ENCODE peak calls at places on chromosomes 3 and 15, in four cellular contexts. S is lower lobe of right lung, K is ascending aorta, U is spleen. C is an unnamed sample. For H3K4me1, the result is how much of the 10 kb centered on the place peaks cover.

GRCh38 chr3:139533781-139534443 is 5.6 kb downstream of the RBP1 start:
- DNase-seq in K (peak), U (no peak), S (no peak), C (no peak)

GRCh38 chr3:84742915-84743314 is 215.9 kb upstream of the CADM2 start:
- DNase-seq in S (no peak), K (no peak), U (no peak), C (no peak)

GRCh38 chr15:51160484-51160883 is 65.8 kb upstream of the TNFAIP8L3 start:
- DNase-seq in S (no peak), U (no peak), K (no peak), C (no peak)

GRCh38 chr3:16364323-16364722 is 99.3 kb downstream of the OXNAD1 start:
- DNase-seq in U (no peak), K (no peak), S (no peak), C (no peak)

GRCh38 chr3:171140246-171140645 is 113.7 kb upstream of the SLC2A2 start:
- DNase-seq in U (no peak), S (no peak), K (no peak), C (no peak)

GRCh38 chr3:8702560-8702959 is 31.0 kb upstream of the CAV3 start:
- DNase-seq in K (no peak), U (no peak), S (no peak), C (no peak)

GRCh38 chr15:98920091-98920880 is 87.3 kb downstream of the PGPEP1L start:
- DNase-seq in S (no peak), U (no peak), K (no peak), C (no peak)

GRCh38 chr3:52820741-52821140 is 9.7 kb downstream of the ITIH4 start:
- DNase-seq in U (no peak), S (no peak), K (no peak), C (no peak)

GRCh38 chr3:195183071-195183776 is 87.7 kb downstream of the XXYLT1 start:
- DNase-seq in U (no peak), S (no peak), K (no peak), C (no peak)
- H3K4me1 ChIP-seq in U (under half), S (half or more), K (under half), C (under half)

DNA sequence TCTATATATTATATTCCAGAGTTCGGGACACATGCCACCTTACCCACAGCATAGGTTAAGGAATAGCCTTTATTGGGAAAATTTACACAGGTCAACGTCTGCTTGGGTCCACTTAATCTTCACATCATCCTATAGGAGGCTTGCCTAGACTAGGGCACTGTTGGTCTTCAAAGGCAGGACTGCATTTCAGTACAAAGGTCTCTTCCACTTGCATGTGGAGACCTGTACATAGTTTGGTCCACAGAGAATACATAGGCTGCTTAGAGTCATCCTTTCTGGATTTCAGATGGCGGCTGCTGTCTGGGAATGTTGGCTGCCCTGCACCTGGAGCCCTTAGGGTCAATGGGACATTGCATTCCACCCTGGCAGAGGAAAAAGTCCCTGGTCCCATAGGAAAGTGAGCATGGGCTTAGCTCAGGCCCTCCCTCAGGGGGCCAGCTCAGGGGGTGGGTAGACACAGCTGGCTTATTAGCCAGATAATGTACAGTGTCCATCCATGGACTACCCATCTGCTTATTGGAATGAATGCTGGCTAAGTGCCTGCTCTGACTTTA is 75.3 kb upstream of the TGFBR2 start:
- DNase-seq in S (no peak), U (no peak), K (no peak), C (no peak)
- H3K4me1 ChIP-seq in S (under half), U (under half), K (under half), C (under half)

GRCh38 chr3:10195692-10196091 is 31.0 kb downstream of the IRAK2 start:
- DNase-seq in K (no peak), U (peak), S (no peak), C (no peak)

GRCh38 chr3:10189557-10190374 is 25.0 kb downstream of the IRAK2 start:
- DNase-seq in K (peak), U (peak), S (peak), C (peak)

GRCh38 chr3:10194328-10195071 is 29.8 kb downstream of the IRAK2 start:
- DNase-seq in U (peak), K (peak), S (no peak), C (peak)

GRCh38 chr3:10193692-10194327 is 29.1 kb downstream of the IRAK2 start:
- DNase-seq in K (no peak), U (peak), S (no peak), C (no peak)

GRCh38 chr3:10192953-10193691 is 28.4 kb downstream of the IRAK2 start:
- DNase-seq in K (peak), S (no peak), U (peak), C (no peak)
- H3K4me1 ChIP-seq in K (under half), S (half or more), U (half or more), C (under half)

GRCh38 chr3:123694377-123695147 is 109.7 kb upstream of the HACD2 start:
- DNase-seq in S (no peak), K (no peak), U (no peak), C (no peak)

GRCh38 chr3:123692041-123692440 is 107.2 kb upstream of the HACD2 start:
- DNase-seq in U (no peak), K (peak), S (no peak), C (no peak)

GRCh38 chr3:123692671-123693070 is 107.8 kb upstream of the HACD2 start:
- DNase-seq in S (no peak), K (no peak), U (no peak), C (no peak)

GRCh38 chr3:123695152-123695551 is 110.3 kb upstream of the HACD2 start:
- DNase-seq in K (no peak), S (no peak), U (no peak), C (no peak)

GRCh38 chr3:123693584-123693983 is 108.7 kb upstream of the HACD2 start:
- DNase-seq in U (no peak), K (no peak), S (no peak), C (no peak)
- H3K4me1 ChIP-seq in U (under half), K (under half), S (half or more), C (under half)